ENCODE peak calls at places on chromosomes 4 and X, in four cellular contexts. One of them, this sample, is unnamed.

GRCh38 chr4:27463816-27464215 is 603.2 kb downstream of the STIM2 start:
- DNase-seq in MG63: peak
- DNase-seq in GM20000: no peak
- DNase-seq in Right ventricle myocardium superior: no peak
- DNase-seq in this sample: no peak

GRCh38 chrX:23699636-23700194 is 32.4 kb downstream of the PRDX4 start:
- DNase-seq in MG63: peak
- DNase-seq in GM20000: peak
- DNase-seq in Right ventricle myocardium superior: peak
- DNase-seq in this sample: no peak

GRCh38 chrX:13131511-13132137 is 87.2 kb upstream of the FAM9C start:
- DNase-seq in MG63: no peak
- DNase-seq in GM20000: no peak
- DNase-seq in Right ventricle myocardium superior: no peak
- DNase-seq in this sample: no peak

GRCh38 chr4:16685536-16685935 is 212.9 kb downstream of the LDB2 start:
- DNase-seq in MG63: peak
- DNase-seq in GM20000: no peak
- DNase-seq in Right ventricle myocardium superior: no peak
- DNase-seq in this sample: no peak

GRCh38 chrX:24248042-24248441 is 65.8 kb downstream of the SUPT20HL2 start:
- DNase-seq in MG63: no peak
- DNase-seq in GM20000: no peak
- DNase-seq in Right ventricle myocardium superior: no peak
- DNase-seq in this sample: no peak

GRCh38 chr4:10288830-10289533 is 168.2 kb downstream of the ZNF518B start:
- DNase-seq in MG63: no peak
- DNase-seq in GM20000: no peak
- DNase-seq in Right ventricle myocardium superior: no peak
- DNase-seq in this sample: no peak

GRCh38 chrX:727738-728621 is 97.4 kb downstream of the SHOX start:
- DNase-seq in MG63: peak
- DNase-seq in GM20000: no peak
- DNase-seq in Right ventricle myocardium superior: no peak
- DNase-seq in this sample: peak

GRCh38 chr4:121454251-121454979 is 73.6 kb upstream of the QRFPR start:
- DNase-seq in MG63: no peak
- DNase-seq in GM20000: no peak
- DNase-seq in Right ventricle myocardium superior: no peak
- DNase-seq in this sample: no peak

GRCh38 chr4:81565137-81565870 is 93.6 kb upstream of the RASGEF1B start:
- DNase-seq in MG63: peak
- DNase-seq in GM20000: no peak
- DNase-seq in Right ventricle myocardium superior: peak
- DNase-seq in this sample: no peak

GRCh38 chrX:46938589-46938988 is 26.4 kb downstream of the JADE3 start:
- DNase-seq in MG63: no peak
- DNase-seq in GM20000: no peak
- DNase-seq in Right ventricle myocardium superior: no peak
- DNase-seq in this sample: no peak

GRCh38 chrX:72121381-72121780 is 10.3 kb downstream of the RTL5 start:
- DNase-seq in MG63: peak
- DNase-seq in GM20000: no peak
- DNase-seq in Right ventricle myocardium superior: peak
- DNase-seq in this sample: no peak

GRCh38 chrX:123803331-123803983 is 56.4 kb upstream of the XIAP start:
- DNase-seq in MG63: peak
- DNase-seq in GM20000: peak
- DNase-seq in Right ventricle myocardium superior: no peak
- DNase-seq in this sample: no peak

GRCh38 chr4:30262379-30262778 is 457.8 kb upstream of the PCDH7 start:
- DNase-seq in MG63: no peak
- DNase-seq in GM20000: no peak
- DNase-seq in Right ventricle myocardium superior: no peak
- DNase-seq in this sample: no peak

GRCh38 chr4:7832331-7832730 is 107.3 kb downstream of the AFAP1 start:
- DNase-seq in MG63: no peak
- DNase-seq in GM20000: no peak
- DNase-seq in Right ventricle myocardium superior: no peak
- DNase-seq in this sample: no peak

GRCh38 chr4:661231-661630 is 12.8 kb downstream of the ATP5ME start:
- DNase-seq in MG63: no peak
- DNase-seq in GM20000: no peak
- DNase-seq in Right ventricle myocardium superior: no peak
- DNase-seq in this sample: no peak

GRCh38 chr4:73735231-73735630 is 5.1 kb upstream of the CXCL8 start:
- DNase-seq in MG63: no peak
- DNase-seq in GM20000: peak
- DNase-seq in Right ventricle myocardium superior: no peak
- DNase-seq in this sample: no peak

GRCh38 chr4:64736999-64737853 is 328.0 kb upstream of the TECRL start:
- DNase-seq in MG63: no peak
- DNase-seq in GM20000: no peak
- DNase-seq in Right ventricle myocardium superior: no peak
- DNase-seq in this sample: no peak

GRCh38 chr4:140374130-140374477 is 658 bp downstream of the SCOC start:
- DNase-seq in MG63: no peak
- DNase-seq in GM20000: no peak
- DNase-seq in Right ventricle myocardium superior: no peak
- DNase-seq in this sample: no peak

GRCh38 chr4:67881226-67881625 is 2.6 kb downstream of the TMPRSS11D start:
- DNase-seq in MG63: peak
- DNase-seq in GM20000: no peak
- DNase-seq in Right ventricle myocardium superior: no peak
- DNase-seq in this sample: no peak

GRCh38 chr4:126526335-126526734 is 1106.4 kb upstream of the INTU start:
- DNase-seq in MG63: no peak
- DNase-seq in GM20000: no peak
- DNase-seq in Right ventricle myocardium superior: no peak
- DNase-seq in this sample: no peak

GRCh38 chr4:98506462-98507132 is 151.8 kb downstream of the TSPAN5 start:
- DNase-seq in MG63: no peak
- DNase-seq in GM20000: no peak
- DNase-seq in Right ventricle myocardium superior: no peak
- DNase-seq in this sample: no peak

GRCh38 chrX:78092296-78092695 is 11.8 kb upstream of the PGK1 start:
- DNase-seq in MG63: peak
- DNase-seq in GM20000: no peak
- DNase-seq in Right ventricle myocardium superior: no peak
- DNase-seq in this sample: no peak

GRCh38 chrX:43025806-43026205 is 247.8 kb upstream of the PPP1R2C start:
- DNase-seq in MG63: no peak
- DNase-seq in GM20000: no peak
- DNase-seq in Right ventricle myocardium superior: no peak
- DNase-seq in this sample: no peak

GRCh38 chrX:82218361-82218760 is 1016.5 kb downstream of the SH3BGRL start:
- DNase-seq in MG63: no peak
- DNase-seq in GM20000: peak
- DNase-seq in Right ventricle myocardium superior: no peak
- DNase-seq in this sample: no peak

GRCh38 chr4:108683479-108683878 is 33.1 kb downstream of the OSTC start:
- DNase-seq in MG63: no peak
- DNase-seq in GM20000: peak
- DNase-seq in Right ventricle myocardium superior: no peak
- DNase-seq in this sample: no peak

GRCh38 chrX:119272882-119273806 is 37.1 kb downstream of the PGRMC1 start:
- DNase-seq in MG63: no peak
- DNase-seq in GM20000: peak
- DNase-seq in Right ventricle myocardium superior: peak
- DNase-seq in this sample: peak

GRCh38 chr4:4667643-4668081 is 125.8 kb upstream of the STX18 start:
- DNase-seq in MG63: no peak
- DNase-seq in GM20000: no peak
- DNase-seq in Right ventricle myocardium superior: no peak
- DNase-seq in this sample: no peak

GRCh38 chr4:37719021-37719420 is 32.8 kb upstream of the RELL1 start:
- DNase-seq in MG63: no peak
- DNase-seq in GM20000: no peak
- DNase-seq in Right ventricle myocardium superior: no peak
- DNase-seq in this sample: no peak

GRCh38 chr4:11543710-11544109 is 115.0 kb upstream of the HS3ST1 start:
- DNase-seq in MG63: peak
- DNase-seq in GM20000: no peak
- DNase-seq in Right ventricle myocardium superior: no peak
- DNase-seq in this sample: no peak

GRCh38 chrX:56233100-56233499 is 944 bp downstream of the KLF8 start:
- DNase-seq in MG63: no peak
- DNase-seq in GM20000: no peak
- DNase-seq in Right ventricle myocardium superior: no peak
- DNase-seq in this sample: no peak